ENCODE peak calls at places on chromosomes 1 and 21, in eight cellular contexts. V, G, I, N, M, E, U and Y are unnamed samples.

GRCh38 chr1:220787069-220787614 is 429 bp downstream of the MTARC1 start:
- DNase-seq in G (peak; percentile 23), I (no peak), N (peak; percentile 71), E (no peak), V (no peak), U (no peak), M (no peak), Y (peak; percentile 54)

GRCh38 chr21:26769613-26770188 is 75.5 kb downstream of the ADAMTS1 start:
- DNase-seq in U (peak; percentile 43), M (no peak), N (peak; percentile 71), G (no peak), V (peak; percentile 73), I (no peak), E (no peak), Y (no peak)

GRCh38 chr21:31803039-31804007 is 69.5 kb upstream of the HUNK start:
- DNase-seq in M (peak; percentile 45), G (no peak), U (no peak), I (no peak), V (no peak), E (no peak), N (no peak), Y (peak; percentile 82)

GRCh38 chr1:231390071-231390470 is 32.0 kb downstream of the EGLN1 start:
- DNase-seq in G (no peak), I (no peak), N (no peak), U (peak; percentile 78), V (peak; percentile 73), M (no peak), E (no peak), Y (peak; percentile 54)

GRCh38 chr1:50735443-50735842 is 224.6 kb downstream of the FAF1 start:
- DNase-seq in V (peak; percentile 33), M (no peak), U (peak; percentile 38), G (no peak), N (peak; percentile 25), I (no peak), E (no peak), Y (no peak)

GRCh38 chr1:10339815-10340214 is 59.0 kb upstream of the PGD start:
- DNase-seq in V (peak; percentile 62), G (no peak), U (peak; percentile 93), N (peak; percentile 54), M (no peak), E (no peak), I (peak; percentile 66), Y (peak; percentile 5)

GRCh38 chr1:36573445-36573844 is 90.7 kb upstream of the CSF3R start:
- DNase-seq in V (no peak), E (no peak), M (no peak), N (no peak), U (no peak), I (no peak), G (no peak), Y (no peak)

GRCh38 chr21:33299181-33299752 is 25.5 kb upstream of the IFNAR1 start:
- DNase-seq in U (no peak), I (no peak), N (no peak), V (no peak), M (no peak), G (no peak), E (no peak), Y (peak; percentile 91)

GRCh38 chr1:24954022-24954421 is 23.9 kb upstream of the RUNX3 start:
- DNase-seq in U (no peak), G (no peak), V (no peak), M (no peak), I (no peak), N (no peak), E (no peak), Y (no peak)

GRCh38 chr1:160491017-160491416 is 32.0 kb downstream of the SLAMF6 start:
- DNase-seq in M (no peak), V (no peak), U (no peak), E (no peak), I (no peak), N (no peak), G (no peak), Y (no peak)

GRCh38 chr1:40076895-40077312 is 20.1 kb downstream of the PPT1 start:
- DNase-seq in N (peak; percentile 54), V (peak; percentile 90), I (no peak), U (no peak), M (no peak), E (no peak), G (no peak), Y (no peak)

GRCh38 chr1:76291186-76291585 is 216.6 kb downstream of the ST6GALNAC3 start:
- DNase-seq in I (no peak), E (no peak), M (no peak), U (no peak), V (no peak), N (no peak), G (no peak), Y (no peak)

GRCh38 chr1:39420493-39420892 is 70.9 kb upstream of the BMP8A start:
- DNase-seq in I (no peak), G (no peak), E (no peak), U (no peak), V (no peak), N (no peak), M (no peak), Y (no peak)

GRCh38 chr1:23718482-23718881 is 24.8 kb upstream of the ELOA start:
- DNase-seq in N (peak; percentile 53), V (peak; percentile 50), U (peak; percentile 29), M (no peak), E (no peak), G (no peak), I (no peak), Y (peak; percentile 7)

GRCh38 chr1:21313146-21313885 is 23.1 kb upstream of the ECE1 start:
- DNase-seq in G (no peak), U (peak; percentile 56), M (no peak), N (no peak), I (no peak), E (peak; percentile 50), V (peak; percentile 88), Y (no peak)

GRCh38 chr1:204377800-204378608 is 18.3 kb upstream of the PLEKHA6 start:
- DNase-seq in U (peak; percentile 45), G (no peak), E (no peak), M (no peak), I (peak; percentile 39), N (peak; percentile 76), V (no peak), Y (no peak)

GRCh38 chr1:45843474-45843905 is 40.1 kb downstream of the MAST2 start:
- DNase-seq in M (no peak), N (no peak), U (peak; percentile 54), G (no peak), E (no peak), V (peak; percentile 69), I (no peak), Y (no peak)

DNA sequence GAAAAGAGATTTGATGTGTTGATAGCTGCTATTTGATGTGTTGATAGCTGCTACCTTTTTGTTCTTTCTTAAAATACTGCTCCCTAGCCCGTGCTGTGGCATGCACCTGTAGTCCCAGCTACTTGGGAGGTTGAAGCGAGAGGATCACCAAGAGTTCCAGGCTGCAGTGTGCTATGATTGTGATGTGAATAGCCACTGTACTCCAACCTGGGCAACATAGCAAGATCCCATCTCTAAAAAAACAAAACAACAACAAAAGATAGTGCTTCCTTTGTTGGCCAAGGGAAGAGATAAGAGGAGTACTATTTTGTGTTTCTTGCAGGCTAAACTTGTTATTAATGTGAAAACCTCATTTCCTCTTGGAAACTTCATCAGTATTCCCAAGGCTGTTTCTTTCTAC is 6.1 kb downstream of the GPSM2 start:
- DNase-seq in I (no peak), N (no peak), V (no peak), G (no peak), E (no peak), M (no peak), U (no peak), Y (no peak)
- H3K4me1 ChIP-seq in I (no peaks in the 10 kb centered on the region), N (no peaks in the 10 kb centered on the region), V (no peaks in the 10 kb centered on the region), G (peaks cover 9% of the 10 kb centered on the region), E (peaks cover 31% of the 10 kb centered on the region), M (no peaks in the 10 kb centered on the region), U (peaks cover 7% of the 10 kb centered on the region), Y (peaks cover 35% of the 10 kb centered on the region)

GRCh38 chr1:70961374-70961773 is 86.2 kb downstream of the PTGER3 start:
- DNase-seq in M (no peak), V (no peak), G (no peak), E (no peak), N (no peak), U (no peak), I (no peak), Y (peak; percentile 13)

GRCh38 chr1:70966018-70966638 is 81.5 kb downstream of the PTGER3 start:
- DNase-seq in N (no peak), G (no peak), U (peak; percentile 17), V (peak; percentile 0), E (no peak), I (no peak), M (no peak), Y (no peak)

DNA sequence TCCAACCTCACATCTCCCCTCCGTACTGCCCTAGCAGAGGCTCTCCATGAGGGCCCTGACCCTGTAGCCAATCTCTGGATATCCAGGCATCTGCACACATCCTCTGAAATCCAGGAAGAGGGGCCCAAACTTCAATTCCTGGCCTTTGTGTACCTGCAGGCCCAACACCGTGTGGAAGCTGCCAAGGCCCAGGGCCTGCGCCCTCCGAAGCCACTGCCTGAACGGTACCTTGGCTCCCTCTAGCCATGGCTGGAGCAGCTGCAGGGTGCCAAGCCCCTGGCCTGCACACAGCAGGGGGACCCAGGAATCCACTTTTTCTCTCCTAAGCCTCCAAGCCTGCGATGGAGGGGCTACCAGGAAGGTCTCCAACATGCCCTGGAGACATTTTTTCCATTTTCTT is 84.2 kb downstream of the PTGER3 start:
- DNase-seq in M (no peak), U (no peak), V (no peak), I (no peak), E (no peak), N (no peak), G (no peak), Y (no peak)
- TF ChIP-seq CTCF in M (no peak), U (no peak), V (no peak), I (no peak), E (no peak), N (no peak), G (no peak), Y (no peak)

GRCh38 chr1:2534775-2535387 is 4.8 kb upstream of the HES5 start:
- DNase-seq in M (no peak), N (peak; percentile 77), U (no peak), E (no peak), I (no peak), V (peak; percentile 71), G (no peak), Y (peak; percentile 97)
- H3K4me1 ChIP-seq in M (peaks cover 19% of the 10 kb centered on the region), N (peaks cover 14% of the 10 kb centered on the region), U (no peaks in the 10 kb centered on the region), E (peaks cover 30% of the 10 kb centered on the region), I (peaks cover 1% of the 10 kb centered on the region), V (peaks cover 12% of the 10 kb centered on the region), G (peaks cover 22% of the 10 kb centered on the region), Y (peaks cover 34% of the 10 kb centered on the region)

GRCh38 chr1:159188375-159188788 is 16.3 kb upstream of the ACKR1 start:
- DNase-seq in G (peak; percentile 21), U (peak; percentile 80), M (no peak), V (peak; percentile 22), I (peak; percentile 77), E (peak; percentile 60), N (peak; percentile 74), Y (no peak)
- TF ChIP-seq CTCF in G (no peak), U (no peak), M (no peak), V (no peak), I (no peak), E (no peak), N (no peak), Y (no peak)

DNA sequence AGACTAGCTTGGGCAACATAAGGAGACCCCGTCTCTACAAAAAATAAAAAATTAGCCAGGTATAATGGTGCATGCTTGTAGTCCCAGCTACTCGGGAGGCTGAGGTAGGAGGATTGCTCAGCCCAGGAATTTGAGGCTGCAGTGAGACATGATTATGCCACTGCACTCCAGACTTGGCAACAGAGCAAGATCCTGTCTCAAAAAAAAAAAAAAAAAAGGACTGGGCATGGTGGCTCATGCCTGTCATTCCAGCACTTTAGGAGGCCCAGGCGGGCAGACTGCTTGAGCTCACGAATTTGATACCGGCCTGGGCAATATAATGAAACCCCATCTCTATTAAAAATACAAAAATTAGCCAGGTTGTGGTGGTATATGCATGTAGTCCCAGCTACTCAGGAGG is 47.3 kb upstream of the BCL10 start:
- DNase-seq in E (no peak), U (no peak), M (no peak), I (no peak), G (no peak), N (no peak), V (no peak), Y (no peak)
- H3K4me1 ChIP-seq in E (peaks cover 2% of the 10 kb centered on the region), U (peaks cover 84% of the 10 kb centered on the region), M (peaks cover 8% of the 10 kb centered on the region), I (peaks cover 3% of the 10 kb centered on the region), G (peaks cover 8% of the 10 kb centered on the region), N (peaks cover 15% of the 10 kb centered on the region), V (peaks cover 34% of the 10 kb centered on the region), Y (peaks cover 56% of the 10 kb centered on the region)